ENCODE peak calls at places on chromosome 3, in seven cellular contexts. C is HCT116, F is dorsolateral prefrontal cortex, W is K562, G is H9, L is right atrium auricular region, Z is stomach. A is an unnamed sample.

GRCh38 chr3:171001957-171002694 is 24.4 kb downstream of the SLC2A2 start:
- DNase-seq in C (no peak), G (no peak), Z (no peak), L (no peak), F (no peak), W (no peak), A (no peak)

GRCh38 chr3:156957715-156958114 is 131.6 kb downstream of the LEKR1 start:
- DNase-seq in F (no peak), Z (no peak), C (no peak), L (no peak), G (no peak), W (no peak), A (no peak)

GRCh38 chr3:23172059-23172458 is 31.1 kb upstream of the UBE2E2 start:
- DNase-seq in W (no peak), C (no peak), Z (no peak), F (no peak), L (no peak), G (no peak), A (no peak)

GRCh38 chr3:102238362-102238761 is 196.5 kb upstream of the ZPLD1 start:
- DNase-seq in L (no peak), G (peak; percentile 61), W (no peak), Z (no peak), C (no peak), F (no peak), A (no peak)

GRCh38 chr3:153595186-153595815 is 433.3 kb downstream of the RAP2B start:
- DNase-seq in F (no peak), Z (no peak), C (peak; percentile 24), G (no peak), W (peak; percentile 37), L (no peak), A (no peak)

GRCh38 chr3:37967252-37967881 is 23.2 kb upstream of the VILL start:
- DNase-seq in W (peak; percentile 78), C (peak; percentile 28), Z (peak; percentile 77), L (peak; percentile 75), G (peak; percentile 86), F (no peak), A (no peak)

GRCh38 chr3:195407511-195408409 is 35.1 kb downstream of the ACAP2 start:
- DNase-seq in C (no peak), G (no peak), W (no peak), L (no peak), F (no peak), Z (no peak), A (no peak)

GRCh38 chr3:15064299-15064834 is 748 bp downstream of the MRPS25 start:
- DNase-seq in F (no peak), C (no peak), Z (no peak), L (no peak), G (no peak), W (peak; percentile 39), A (no peak)

GRCh38 chr3:186381424-186382216 is 19.6 kb upstream of the DGKG start:
- DNase-seq in W (no peak), L (no peak), C (no peak), G (no peak), Z (no peak), F (no peak), A (no peak)

GRCh38 chr3:170563712-170564423 is 22.0 kb downstream of the SLC7A14 start:
- DNase-seq in W (peak; percentile 35), L (no peak), C (no peak), Z (no peak), G (no peak), F (no peak), A (no peak)

GRCh38 chr3:79729096-79729495 is 38.7 kb downstream of the ROBO1 start:
- DNase-seq in W (no peak), C (no peak), L (no peak), G (no peak), F (peak; percentile 3), Z (no peak), A (no peak)

GRCh38 chr3:60319179-60319858 is 931.9 kb downstream of the FHIT start:
- DNase-seq in F (no peak), G (no peak), W (no peak), L (no peak), C (no peak), Z (no peak), A (no peak)
- TF ChIP-seq CTCF in F (no peak), G (no peak), W (no peak), L (no peak), C (no peak), Z (no peak), A (no peak)

GRCh38 chr3:113439576-113439975 is 1.7 kb downstream of the CFAP44 start:
- DNase-seq in G (no peak), W (no peak), Z (no peak), L (no peak), F (no peak), C (no peak), A (no peak)
- H3K27me3 ChIP-seq in G (no peaks in the 10 kb centered on the region), W (no peaks in the 10 kb centered on the region), Z (no peaks in the 10 kb centered on the region), L (no peaks in the 10 kb centered on the region), F (no peaks in the 10 kb centered on the region), C (no peaks in the 10 kb centered on the region), A (no peaks in the 10 kb centered on the region)

GRCh38 chr3:150925751-150926201 is 20.5 kb upstream of the MINDY4B start:
- DNase-seq in G (peak; percentile 90), F (no peak), W (peak; percentile 64), C (peak; percentile 42), L (no peak), Z (peak; percentile 61), A (no peak)
- TF ChIP-seq CTCF in G (peak; percentile 76), F (peak; percentile 41), W (peak; percentile 79), C (peak; percentile 88), L (no peak), Z (peak; percentile 67), A (peak; percentile 81)

GRCh38 chr3:13268120-13268519 is 152.0 kb downstream of the NUP210 start:
- DNase-seq in Z (no peak), L (no peak), G (no peak), C (no peak), W (no peak), F (no peak), A (no peak)

GRCh38 chr3:13267348-13267659 is 152.8 kb downstream of the NUP210 start:
- DNase-seq in F (no peak), G (no peak), Z (no peak), W (no peak), L (no peak), C (no peak), A (no peak)

GRCh38 chr3:13266651-13267347 is 153.3 kb downstream of the NUP210 start:
- DNase-seq in G (no peak), Z (no peak), W (no peak), C (no peak), L (no peak), F (no peak), A (no peak)

GRCh38 chr3:13269711-13270378 is 150.3 kb downstream of the NUP210 start:
- DNase-seq in C (no peak), Z (no peak), W (no peak), G (no peak), F (no peak), L (no peak), A (no peak)

GRCh38 chr3:13268961-13269391 is 151.1 kb downstream of the NUP210 start:
- DNase-seq in C (no peak), F (no peak), W (no peak), G (no peak), L (no peak), Z (no peak), A (peak; percentile 47)
- H3K27me3 ChIP-seq in C (no peaks in the 10 kb centered on the region), F (no peaks in the 10 kb centered on the region), W (peaks cover 14% of the 10 kb centered on the region), G (no peaks in the 10 kb centered on the region), L (no peaks in the 10 kb centered on the region), Z (no peaks in the 10 kb centered on the region), A (no peaks in the 10 kb centered on the region)

GRCh38 chr3:158094917-158095301 is 11.3 kb downstream of the SHOX2 start:
- DNase-seq in C (no peak), L (no peak), Z (no peak), W (no peak), F (no peak), G (no peak), A (no peak)

GRCh38 chr3:158094235-158094916 is 11.8 kb downstream of the SHOX2 start:
- DNase-seq in L (no peak), W (no peak), G (peak; percentile 68), C (no peak), F (no peak), Z (no peak), A (no peak)

GRCh38 chr3:158093526-158093925 is 12.7 kb downstream of the SHOX2 start:
- DNase-seq in C (no peak), F (no peak), W (no peak), L (no peak), G (no peak), Z (no peak), A (no peak)

GRCh38 chr3:158095302-158095997 is 10.8 kb downstream of the SHOX2 start:
- DNase-seq in W (no peak), F (no peak), Z (no peak), C (no peak), L (no peak), G (peak; percentile 50), A (no peak)

GRCh38 chr3:158091526-158091925 is 14.7 kb downstream of the SHOX2 start:
- DNase-seq in F (no peak), C (no peak), L (no peak), Z (no peak), W (peak; percentile 43), G (no peak), A (no peak)
- TF ChIP-seq CTCF in F (no peak), C (no peak), L (no peak), Z (no peak), W (peak; percentile 45), G (peak; percentile 63), A (peak; percentile 67)

A was measured in RWPE2.